ENCODE peak calls at places on chromosomes 7 and 10, in six cellular contexts. One of them, this sample, is unnamed.

GRCh38 chr7:108104324-108104723 is 25.8 kb downstream of the LAMB4 start:
- DNase-seq in dorsolateral prefrontal cortex: no peak
- DNase-seq in psoas muscle: no peak
- DNase-seq in cardiac muscle cell: no peak
- DNase-seq in AG04450: no peak
- DNase-seq in endothelial cell: no peak
- DNase-seq in this sample: no peak

GRCh38 chr10:43055991-43056567 is 20.8 kb upstream of the RET start:
- DNase-seq in dorsolateral prefrontal cortex: no peak
- DNase-seq in psoas muscle: no peak
- DNase-seq in cardiac muscle cell: no peak
- DNase-seq in AG04450: no peak
- DNase-seq in endothelial cell: no peak
- DNase-seq in this sample: no peak

GRCh38 chr7:41391818-41392217 is 311.1 kb downstream of the INHBA start:
- DNase-seq in dorsolateral prefrontal cortex: no peak
- DNase-seq in psoas muscle: no peak
- DNase-seq in cardiac muscle cell: no peak
- DNase-seq in AG04450: no peak
- DNase-seq in endothelial cell: no peak
- DNase-seq in this sample: no peak

GRCh38 chr7:148809856-148810255 is 74.2 kb downstream of the EZH2 start:
- DNase-seq in dorsolateral prefrontal cortex: peak; percentile 24
- DNase-seq in psoas muscle: no peak
- DNase-seq in cardiac muscle cell: no peak
- DNase-seq in AG04450: no peak
- DNase-seq in endothelial cell: no peak
- DNase-seq in this sample: no peak

GRCh38 chr7:4689668-4690067 is 7.6 kb downstream of the FOXK1 start:
- DNase-seq in dorsolateral prefrontal cortex: no peak
- DNase-seq in psoas muscle: no peak
- DNase-seq in cardiac muscle cell: no peak
- DNase-seq in AG04450: no peak
- DNase-seq in endothelial cell: no peak
- DNase-seq in this sample: no peak

GRCh38 chr10:90963331-90963730 is 42.4 kb upstream of the ANKRD1 start:
- DNase-seq in dorsolateral prefrontal cortex: no peak
- DNase-seq in psoas muscle: no peak
- DNase-seq in cardiac muscle cell: no peak
- DNase-seq in AG04450: no peak
- DNase-seq in endothelial cell: no peak
- DNase-seq in this sample: no peak

GRCh38 chr10:32692174-32692573 is 246.2 kb downstream of the CCDC7 start:
- DNase-seq in dorsolateral prefrontal cortex: no peak
- DNase-seq in psoas muscle: no peak
- DNase-seq in cardiac muscle cell: no peak
- DNase-seq in AG04450: peak; percentile 4
- DNase-seq in endothelial cell: no peak
- DNase-seq in this sample: no peak

GRCh38 chr7:31796375-31796774 is 109.4 kb downstream of the PPP1R17 start:
- DNase-seq in dorsolateral prefrontal cortex: no peak
- DNase-seq in psoas muscle: no peak
- DNase-seq in cardiac muscle cell: no peak
- DNase-seq in AG04450: no peak
- DNase-seq in endothelial cell: no peak
- DNase-seq in this sample: no peak

GRCh38 chr7:571096-572012 is 51.7 kb upstream of the PDGFA start:
- DNase-seq in dorsolateral prefrontal cortex: no peak
- DNase-seq in psoas muscle: peak; percentile 50
- DNase-seq in cardiac muscle cell: no peak
- DNase-seq in AG04450: no peak
- DNase-seq in endothelial cell: no peak
- DNase-seq in this sample: no peak

GRCh38 chr10:94521276-94522250 is 24.0 kb upstream of the HELLS start:
- DNase-seq in dorsolateral prefrontal cortex: no peak
- DNase-seq in psoas muscle: no peak
- DNase-seq in cardiac muscle cell: no peak
- DNase-seq in AG04450: no peak
- DNase-seq in endothelial cell: no peak
- DNase-seq in this sample: no peak

GRCh38 chr7:31875424-31875823 is 188.4 kb downstream of the PPP1R17 start:
- DNase-seq in dorsolateral prefrontal cortex: no peak
- DNase-seq in psoas muscle: no peak
- DNase-seq in cardiac muscle cell: no peak
- DNase-seq in AG04450: no peak
- DNase-seq in endothelial cell: no peak
- DNase-seq in this sample: peak; percentile 71

GRCh38 chr7:155889636-155890508 is 77.6 kb upstream of the SHH start:
- DNase-seq in dorsolateral prefrontal cortex: no peak
- DNase-seq in psoas muscle: no peak
- DNase-seq in cardiac muscle cell: no peak
- DNase-seq in AG04450: no peak
- DNase-seq in endothelial cell: no peak
- DNase-seq in this sample: no peak

GRCh38 chr10:73859441-73860049 is 14.8 kb downstream of the CAMK2G start:
- DNase-seq in dorsolateral prefrontal cortex: no peak
- DNase-seq in psoas muscle: no peak
- DNase-seq in cardiac muscle cell: no peak
- DNase-seq in AG04450: no peak
- DNase-seq in endothelial cell: no peak
- DNase-seq in this sample: no peak

GRCh38 chr7:65746398-65746669 is 126.5 kb upstream of the VKORC1L1 start:
- DNase-seq in dorsolateral prefrontal cortex: no peak
- DNase-seq in psoas muscle: no peak
- DNase-seq in cardiac muscle cell: no peak
- DNase-seq in AG04450: no peak
- DNase-seq in endothelial cell: no peak
- DNase-seq in this sample: no peak

GRCh38 chr10:52751337-52751736 is 21.2 kb downstream of the MBL2 start:
- DNase-seq in dorsolateral prefrontal cortex: no peak
- DNase-seq in psoas muscle: no peak
- DNase-seq in cardiac muscle cell: no peak
- DNase-seq in AG04450: no peak
- DNase-seq in endothelial cell: no peak
- DNase-seq in this sample: no peak

GRCh38 chr7:143322646-143323343 is 6.9 kb downstream of the CLCN1 start:
- DNase-seq in dorsolateral prefrontal cortex: no peak
- DNase-seq in psoas muscle: peak; percentile 29
- DNase-seq in cardiac muscle cell: no peak
- DNase-seq in AG04450: no peak
- DNase-seq in endothelial cell: no peak
- DNase-seq in this sample: no peak

GRCh38 chr7:29924684-29925083 is 64.9 kb downstream of the SCRN1 start:
- DNase-seq in dorsolateral prefrontal cortex: no peak
- DNase-seq in psoas muscle: no peak
- DNase-seq in cardiac muscle cell: no peak
- DNase-seq in AG04450: no peak
- DNase-seq in endothelial cell: no peak
- DNase-seq in this sample: no peak

GRCh38 chr10:118522791-118523498 is 72.5 kb downstream of the PRLHR start:
- DNase-seq in dorsolateral prefrontal cortex: no peak
- DNase-seq in psoas muscle: no peak
- DNase-seq in cardiac muscle cell: no peak
- DNase-seq in AG04450: no peak
- DNase-seq in endothelial cell: no peak
- DNase-seq in this sample: peak; percentile 83

GRCh38 chr10:101323495-101323894 is 30.5 kb upstream of the BTRC start:
- DNase-seq in dorsolateral prefrontal cortex: no peak
- DNase-seq in psoas muscle: no peak
- DNase-seq in cardiac muscle cell: peak; percentile 71
- DNase-seq in AG04450: no peak
- DNase-seq in endothelial cell: no peak
- DNase-seq in this sample: no peak

GRCh38 chr7:85074-85945 is 107.1 kb upstream of the FAM20C start:
- DNase-seq in dorsolateral prefrontal cortex: no peak
- DNase-seq in psoas muscle: no peak
- DNase-seq in cardiac muscle cell: peak; percentile 69
- DNase-seq in AG04450: no peak
- DNase-seq in endothelial cell: no peak
- DNase-seq in this sample: no peak

GRCh38 chr7:92717982-92718716 is 118.2 kb downstream of the CDK6 start:
- DNase-seq in dorsolateral prefrontal cortex: peak; percentile 58
- DNase-seq in psoas muscle: peak; percentile 23
- DNase-seq in cardiac muscle cell: no peak
- DNase-seq in AG04450: no peak
- DNase-seq in endothelial cell: peak; percentile 7
- DNase-seq in this sample: no peak

GRCh38 chr7:129433823-129434171 is 435 bp upstream of the STRIP2 start:
- DNase-seq in dorsolateral prefrontal cortex: no peak
- DNase-seq in psoas muscle: no peak
- DNase-seq in cardiac muscle cell: no peak
- DNase-seq in AG04450: no peak
- DNase-seq in endothelial cell: peak; percentile 57
- DNase-seq in this sample: no peak
- TF ChIP-seq CTCF in dorsolateral prefrontal cortex: no peak
- TF ChIP-seq CTCF in psoas muscle: no peak
- TF ChIP-seq CTCF in cardiac muscle cell: no peak
- TF ChIP-seq CTCF in AG04450: peak; percentile 15
- TF ChIP-seq CTCF in endothelial cell: no peak
- TF ChIP-seq CTCF in this sample: no peak

GRCh38 chr7:96388620-96389383 is 66.9 kb upstream of the SLC25A13 start:
- DNase-seq in dorsolateral prefrontal cortex: no peak
- DNase-seq in psoas muscle: no peak
- DNase-seq in cardiac muscle cell: no peak
- DNase-seq in AG04450: peak; percentile 30
- DNase-seq in endothelial cell: peak; percentile 44
- DNase-seq in this sample: no peak
- TF ChIP-seq CTCF in dorsolateral prefrontal cortex: no peak
- TF ChIP-seq CTCF in psoas muscle: no peak
- TF ChIP-seq CTCF in cardiac muscle cell: no peak
- TF ChIP-seq CTCF in AG04450: no peak
- TF ChIP-seq CTCF in endothelial cell: no peak
- TF ChIP-seq CTCF in this sample: no peak

GRCh38 chr7:131943211-131943610 is 386.8 kb upstream of the PODXL start:
- DNase-seq in dorsolateral prefrontal cortex: no peak
- DNase-seq in psoas muscle: no peak
- DNase-seq in cardiac muscle cell: no peak
- DNase-seq in AG04450: no peak
- DNase-seq in endothelial cell: no peak
- DNase-seq in this sample: no peak

GRCh38 chr7:131945313-131945831 is 388.9 kb upstream of the PODXL start:
- DNase-seq in dorsolateral prefrontal cortex: peak; percentile 62
- DNase-seq in psoas muscle: peak; percentile 52
- DNase-seq in cardiac muscle cell: peak; percentile 86
- DNase-seq in AG04450: no peak
- DNase-seq in endothelial cell: peak; percentile 82
- DNase-seq in this sample: peak; percentile 13

GRCh38 chr7:131944556-131945069 is 388.2 kb upstream of the PODXL start:
- DNase-seq in dorsolateral prefrontal cortex: no peak
- DNase-seq in psoas muscle: no peak
- DNase-seq in cardiac muscle cell: no peak
- DNase-seq in AG04450: no peak
- DNase-seq in endothelial cell: no peak
- DNase-seq in this sample: no peak

GRCh38 chr7:131942287-131943150 is 386.1 kb upstream of the PODXL start:
- DNase-seq in dorsolateral prefrontal cortex: no peak
- DNase-seq in psoas muscle: no peak
- DNase-seq in cardiac muscle cell: no peak
- DNase-seq in AG04450: no peak
- DNase-seq in endothelial cell: no peak
- DNase-seq in this sample: no peak

GRCh38 chr7:131943616-131944015 is 387.2 kb upstream of the PODXL start:
- DNase-seq in dorsolateral prefrontal cortex: no peak
- DNase-seq in psoas muscle: no peak
- DNase-seq in cardiac muscle cell: no peak
- DNase-seq in AG04450: no peak
- DNase-seq in endothelial cell: no peak
- DNase-seq in this sample: no peak
- TF ChIP-seq CTCF in dorsolateral prefrontal cortex: no peak
- TF ChIP-seq CTCF in psoas muscle: no peak
- TF ChIP-seq CTCF in cardiac muscle cell: no peak
- TF ChIP-seq CTCF in AG04450: no peak
- TF ChIP-seq CTCF in endothelial cell: no peak
- TF ChIP-seq CTCF in this sample: no peak

GRCh38 chr10:121662531-121662930 is 64.3 kb upstream of the FGFR2 start:
- DNase-seq in dorsolateral prefrontal cortex: no peak
- DNase-seq in psoas muscle: no peak
- DNase-seq in cardiac muscle cell: no peak
- DNase-seq in AG04450: no peak
- DNase-seq in endothelial cell: no peak
- DNase-seq in this sample: no peak

GRCh38 chr10:121665809-121666208 is 67.6 kb upstream of the FGFR2 start:
- DNase-seq in dorsolateral prefrontal cortex: no peak
- DNase-seq in psoas muscle: no peak
- DNase-seq in cardiac muscle cell: no peak
- DNase-seq in AG04450: no peak
- DNase-seq in endothelial cell: no peak
- DNase-seq in this sample: no peak

GRCh38 chr10:121661451-121661851 is 63.2 kb upstream of the FGFR2 start:
- DNase-seq in dorsolateral prefrontal cortex: no peak
- DNase-seq in psoas muscle: no peak
- DNase-seq in cardiac muscle cell: no peak
- DNase-seq in AG04450: no peak
- DNase-seq in endothelial cell: no peak
- DNase-seq in this sample: no peak

GRCh38 chr10:121664671-121665070 is 66.4 kb upstream of the FGFR2 start:
- DNase-seq in dorsolateral prefrontal cortex: no peak
- DNase-seq in psoas muscle: no peak
- DNase-seq in cardiac muscle cell: no peak
- DNase-seq in AG04450: no peak
- DNase-seq in endothelial cell: no peak
- DNase-seq in this sample: no peak

GRCh38 chr10:121662945-121663917 is 65.0 kb upstream of the FGFR2 start:
- DNase-seq in dorsolateral prefrontal cortex: no peak
- DNase-seq in psoas muscle: no peak
- DNase-seq in cardiac muscle cell: peak; percentile 49
- DNase-seq in AG04450: no peak
- DNase-seq in endothelial cell: peak; percentile 72
- DNase-seq in this sample: no peak
- TF ChIP-seq CTCF in dorsolateral prefrontal cortex: no peak
- TF ChIP-seq CTCF in psoas muscle: no peak
- TF ChIP-seq CTCF in cardiac muscle cell: peak; percentile 25
- TF ChIP-seq CTCF in AG04450: no peak
- TF ChIP-seq CTCF in endothelial cell: peak; percentile 56
- TF ChIP-seq CTCF in this sample: peak; percentile 3

This sample was measured in HL-60.